ENCODE peak calls at places on chromosomes 6 and 20, in six cellular contexts. J is H9, N is mesenchymal stem cell, B is IMR-90, V is H1, D is trophoblast cell. H is an unnamed sample. For H3K4me1, the result is how much of the 10 kb centered on the place peaks cover.

GRCh38 chr6:100230976-100231316 is 233.8 kb downstream of the SIM1 start:
- DNase-seq in B (peak), V (no peak), J (no peak), D (peak), N (no peak), H (no peak)

GRCh38 chr20:59434950-59435349 is 134.5 kb downstream of the EDN3 start:
- DNase-seq in N (no peak), J (no peak), B (no peak), V (no peak), D (no peak), H (no peak)

GRCh38 chr6:54011277-54011648 is 100.0 kb upstream of the MLIP start:
- DNase-seq in J (no peak), B (no peak), V (no peak), D (no peak), N (no peak), H (no peak)

GRCh38 chr6:103893082-103893481 is 966.6 kb downstream of the HACE1 start:
- DNase-seq in D (no peak), V (no peak), J (no peak), N (peak), B (no peak), H (no peak)

GRCh38 chr6:39347201-39347600 is 24.7 kb upstream of the KCNK16 start:
- DNase-seq in N (peak), B (no peak), V (no peak), D (no peak), J (no peak), H (no peak)

GRCh38 chr6:160767019-160767646 is 65.1 kb downstream of the PLG start:
- DNase-seq in B (no peak), V (peak), D (peak), J (peak), N (peak), H (peak)

GRCh38 chr20:16747291-16747811 is 807 bp upstream of the OTOR start:
- DNase-seq in J (peak), D (no peak), V (no peak), B (no peak), N (no peak), H (no peak)

GRCh38 chr20:63822276-63822696 is 8.8 kb downstream of the ZBTB46 start:
- DNase-seq in N (no peak), D (no peak), V (no peak), B (no peak), J (no peak), H (no peak)

GRCh38 chr6:95081949-95082348 is 495.4 kb upstream of the MANEA start:
- DNase-seq in V (no peak), N (no peak), J (no peak), D (no peak), B (no peak), H (no peak)

GRCh38 chr20:61026731-61027130 is 225.3 kb upstream of the CDH4 start:
- DNase-seq in N (no peak), B (no peak), J (no peak), V (no peak), D (no peak), H (no peak)

GRCh38 chr20:63329331-63330083 is 31.6 kb downstream of the CHRNA4 start:
- DNase-seq in D (no peak), N (no peak), B (no peak), V (no peak), J (no peak), H (no peak)

DNA sequence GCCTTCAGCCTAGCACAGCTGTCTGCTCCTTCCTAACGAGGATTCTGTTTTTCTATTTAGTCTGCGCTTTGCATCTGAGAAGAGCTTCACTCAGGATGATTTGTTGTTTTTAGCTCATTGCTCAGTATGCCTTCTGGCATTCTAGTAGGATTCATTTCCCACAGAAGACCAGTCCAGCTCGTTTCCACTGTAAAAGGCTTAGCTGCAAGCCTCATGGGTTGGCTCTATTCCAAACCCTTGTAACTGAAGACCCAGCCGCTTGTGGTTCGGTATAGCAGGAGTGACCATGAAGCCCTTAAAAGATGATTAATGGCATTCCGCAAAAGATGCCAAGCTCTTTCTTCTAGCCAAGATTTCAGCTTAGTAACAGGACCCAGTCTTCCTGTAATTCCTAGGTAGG is 7.2 kb downstream of the ADGRF1 start:
- DNase-seq in B (peak), V (no peak), J (no peak), D (peak), N (peak), H (no peak)
- H3K4me1 ChIP-seq in B (under half), V (under half), J (under half), D (under half), N (under half), H (under half)

GRCh38 chr20:6908673-6909072 is 141.2 kb downstream of the BMP2 start:
- DNase-seq in B (no peak), N (no peak), D (peak), V (no peak), J (peak), H (peak)
- H4K91ac ChIP-seq in B (no peak), N (no peak), D (no peak), V (no peak), J (no peak), H (no peak)

GRCh38 chr20:5596401-5597193 is 153.6 kb upstream of the SHLD1 start:
- DNase-seq in D (peak), B (no peak), J (no peak), N (no peak), V (no peak), H (no peak)
- H3K4me1 ChIP-seq in D (under half), B (under half), J (under half), N (under half), V (under half), H (under half)

GRCh38 chr6:12803486-12803885 is 86.9 kb downstream of the PHACTR1 start:
- DNase-seq in N (no peak), D (peak), V (no peak), J (no peak), B (no peak), H (no peak)

GRCh38 chr6:12802440-12802839 is 85.9 kb downstream of the PHACTR1 start:
- DNase-seq in J (no peak), V (no peak), D (no peak), N (no peak), B (no peak), H (no peak)

GRCh38 chr6:12806811-12807210 is 90.2 kb downstream of the PHACTR1 start:
- DNase-seq in B (no peak), D (peak), V (no peak), N (no peak), J (no peak), H (no peak)

GRCh38 chr6:12801141-12801540 is 84.6 kb downstream of the PHACTR1 start:
- DNase-seq in N (no peak), D (peak), B (no peak), J (no peak), V (no peak), H (no peak)

GRCh38 chr6:12804967-12805645 is 88.5 kb downstream of the PHACTR1 start:
- DNase-seq in J (no peak), B (no peak), N (no peak), D (peak), V (no peak), H (no peak)
- H4K91ac ChIP-seq in J (no peak), B (no peak), N (no peak), D (no peak), V (no peak), H (no peak)

GRCh38 chr20:13271977-13272975 is 51.2 kb downstream of the ISM1 start:
- DNase-seq in V (no peak), D (no peak), J (no peak), N (no peak), B (no peak), H (no peak)
- H3K4me1 ChIP-seq in V (under half), D (under half), J (under half), N (under half), B (under half), H (under half)

GRCh38 chr20:11409526-11409925 is 508.2 kb upstream of the BTBD3 start:
- DNase-seq in J (no peak), N (no peak), V (no peak), B (no peak), D (no peak), H (no peak)
- H4K91ac ChIP-seq in J (no peak), N (no peak), V (no peak), B (no peak), D (no peak), H (no peak)

DNA sequence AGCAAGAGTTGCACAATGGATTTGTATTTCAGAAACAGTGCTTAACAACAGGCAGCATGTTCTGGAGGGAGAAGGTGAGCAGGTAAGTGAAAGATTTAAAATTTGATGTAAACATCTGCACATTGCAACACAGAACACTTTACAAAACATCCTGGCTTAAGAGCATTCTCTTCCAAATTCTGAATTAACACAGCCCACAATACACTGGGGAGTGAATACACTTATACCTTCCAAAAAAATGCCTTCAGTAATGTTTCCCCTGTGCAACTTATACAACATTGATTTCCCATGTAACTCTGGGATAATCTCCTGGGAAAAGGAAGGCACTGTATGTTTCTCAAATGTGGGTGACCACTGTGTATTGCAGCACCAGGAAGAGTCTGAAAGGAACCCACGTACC is 127.6 kb downstream of the FYN start:
- DNase-seq in D (no peak), J (no peak), N (no peak), B (no peak), V (no peak), H (no peak)
- H3K4me1 ChIP-seq in D (under half), J (under half), N (under half), B (under half), V (under half), H (under half)

GRCh38 chr6:78460711-78461110 is 406.6 kb upstream of the IRAK1BP1 start:
- DNase-seq in B (no peak), D (peak), N (no peak), V (no peak), J (no peak), H (no peak)
- H4K91ac ChIP-seq in B (no peak), D (no peak), N (no peak), V (no peak), J (no peak), H (no peak)

DNA sequence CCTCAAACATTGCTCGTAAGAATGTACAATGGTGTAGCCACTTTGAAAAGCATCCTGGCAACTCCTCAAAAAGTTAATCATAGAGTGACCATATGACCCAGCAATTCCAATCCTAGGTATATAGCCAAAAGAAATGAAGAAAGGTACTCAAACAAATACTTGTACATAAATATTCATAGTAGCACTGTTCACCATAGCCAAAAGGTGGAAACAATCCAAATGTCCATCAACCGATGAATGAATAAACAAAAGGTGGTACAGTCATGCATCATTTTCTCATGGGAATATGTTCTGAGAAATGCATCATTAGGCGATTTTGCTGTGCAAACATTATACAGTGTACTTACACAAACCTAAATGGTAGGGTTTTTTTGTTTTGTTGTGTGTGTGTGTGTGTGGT is 74.4 kb upstream of the TBC1D7 start:
- DNase-seq in J (no peak), B (no peak), N (no peak), V (no peak), D (no peak), H (no peak)
- H3K4me1 ChIP-seq in J (under half), B (under half), N (under half), V (under half), D (under half), H (under half)

GRCh38 chr20:9608639-9609440 is 94.5 kb downstream of the LAMP5 start:
- DNase-seq in D (no peak), B (no peak), J (no peak), V (no peak), N (no peak), H (no peak)
- H4K91ac ChIP-seq in D (no peak), B (no peak), J (no peak), V (no peak), N (no peak), H (no peak)